ENCODE peak calls at places on chromosomes 4 and X, in seven cellular contexts. J is H9, O is H1, N is neuronal stem cell, G is IMR-90, T is mesendoderm, P is trophoblast cell. R is an unnamed sample.

GRCh38 chr4:105603158-105603557 is 50.7 kb downstream of the ARHGEF38 start:
- DNase-seq in J (no peak), O (no peak), G (no peak), T (no peak), P (peak; percentile 61), N (no peak), R (no peak)

GRCh38 chrX:72105436-72105835 is 26.3 kb downstream of the RTL5 start:
- DNase-seq in G (no peak), P (no peak), J (no peak), O (no peak), T (no peak), N (no peak), R (no peak)

GRCh38 chr4:152364383-152364782 is 171.5 kb downstream of the FBXW7 start:
- DNase-seq in N (no peak), O (no peak), T (no peak), G (no peak), J (no peak), P (no peak), R (no peak)

GRCh38 chr4:124409044-124409443 is 303.5 kb downstream of the ANKRD50 start:
- DNase-seq in N (no peak), O (no peak), P (peak; percentile 53), G (peak; percentile 39), T (no peak), J (no peak), R (no peak)

GRCh38 chr4:78293841-78294301 is 236.7 kb downstream of the FRAS1 start:
- DNase-seq in G (peak; percentile 74), N (no peak), O (no peak), P (peak; percentile 56), J (no peak), T (no peak), R (peak; percentile 52)

GRCh38 chr4:16597829-16598228 is 300.6 kb downstream of the LDB2 start:
- DNase-seq in G (peak; percentile 47), T (peak; percentile 67), P (peak; percentile 33), J (no peak), N (no peak), O (no peak), R (peak; percentile 77)

GRCh38 chr4:123750044-123750443 is 353.4 kb downstream of the SPRY1 start:
- DNase-seq in P (no peak), G (no peak), O (peak; percentile 23), N (peak; percentile 46), T (peak; percentile 91), J (peak; percentile 63), R (no peak)

GRCh38 chr4:11628093-11628725 is 199.5 kb upstream of the HS3ST1 start:
- DNase-seq in G (peak; percentile 64), J (no peak), N (no peak), T (no peak), P (peak; percentile 81), O (no peak), R (peak; percentile 56)

GRCh38 chrX:45771114-45771513 is 570.4 kb upstream of the DIPK2B start:
- DNase-seq in T (no peak), P (peak; percentile 67), O (no peak), G (peak; percentile 96), J (no peak), N (no peak), R (peak; percentile 94)

GRCh38 chrX:134173541-134174272 is 63.3 kb upstream of the CCDC160 start:
- DNase-seq in G (no peak), N (no peak), J (peak; percentile 64), P (no peak), T (peak; percentile 74), O (no peak), R (no peak)

GRCh38 chr4:183889190-183889589 is 15.9 kb upstream of the STOX2 start:
- DNase-seq in T (no peak), P (no peak), O (no peak), N (no peak), G (no peak), J (no peak), R (no peak)

GRCh38 chrX:103360916-103361315 is 4.6 kb downstream of the TCEAL9 start:
- DNase-seq in P (no peak), G (no peak), N (no peak), T (no peak), O (no peak), J (no peak), R (no peak)

GRCh38 chrX:41781500-41781899 is 57.5 kb downstream of the GPR82 start:
- DNase-seq in O (no peak), P (peak; percentile 56), N (no peak), G (peak; percentile 56), T (peak; percentile 42), J (no peak), R (peak; percentile 46)

GRCh38 chr4:87251104-87251503 is 30.7 kb upstream of the KLHL8 start:
- DNase-seq in G (no peak), T (no peak), N (no peak), J (no peak), P (no peak), O (no peak), R (no peak)

GRCh38 chr4:57905965-57906364 is 795.8 kb upstream of the IGFBP7 start:
- DNase-seq in O (no peak), G (no peak), N (no peak), J (no peak), P (peak; percentile 97), T (no peak), R (no peak)
- H2BK5ac ChIP-seq in O (no peak overlapping the region), G (no peak overlapping the region), N (no peak overlapping the region), J (no peak overlapping the region), P (no peak overlapping the region), T (no peak overlapping the region), R (no peak overlapping the region)

GRCh38 chr4:73603854-73604584 is 16.2 kb downstream of the RASSF6 start:
- DNase-seq in T (no peak), G (peak; percentile 6), P (peak; percentile 45), O (no peak), J (no peak), N (no peak), R (peak; percentile 69)
- H3K4me1 ChIP-seq in T (peaks cover 7% of the 10 kb centered on the region), G (peaks cover 7% of the 10 kb centered on the region), P (peaks cover 2% of the 10 kb centered on the region), O (peaks cover 5% of the 10 kb centered on the region), J (peaks cover 2% of the 10 kb centered on the region), N (peaks cover 4% of the 10 kb centered on the region), R (peaks cover 7% of the 10 kb centered on the region)

GRCh38 chrX:109966246-109966645 is 36.7 kb upstream of the TMEM164 start:
- DNase-seq in O (no peak), N (no peak), T (no peak), P (peak; percentile 74), J (no peak), G (no peak), R (peak; percentile 9)
- H2BK5ac ChIP-seq in O (no peak overlapping the region), N (no peak overlapping the region), T (no peak overlapping the region), P (no peak overlapping the region), J (no peak overlapping the region), G (no peak overlapping the region), R (no peak overlapping the region)

DNA sequence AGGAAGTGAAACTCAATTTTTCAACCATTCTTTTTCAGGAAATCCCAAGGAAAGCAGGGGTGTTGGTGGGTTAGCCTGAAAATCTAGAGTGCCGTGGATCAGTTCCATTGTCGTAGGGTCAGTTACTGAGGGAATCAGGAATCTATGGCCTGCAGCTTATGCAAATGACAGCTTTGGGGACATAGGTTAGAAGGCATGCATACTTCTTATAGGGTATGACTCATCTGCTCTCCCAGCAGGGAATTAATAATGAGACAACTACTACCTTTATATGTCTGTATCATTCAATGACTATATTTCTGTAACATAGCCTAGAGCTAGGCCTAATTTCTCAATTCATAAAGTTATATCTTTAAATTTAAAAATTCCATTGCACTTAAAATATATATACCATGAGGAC is 36.6 kb downstream of the ZNF41 start:
- DNase-seq in G (no peak), J (no peak), T (peak; percentile 73), O (no peak), P (peak; percentile 14), N (no peak), R (no peak)
- H3K4me1 ChIP-seq in G (no peaks in the 10 kb centered on the region), J (no peaks in the 10 kb centered on the region), T (no peaks in the 10 kb centered on the region), O (no peaks in the 10 kb centered on the region), P (no peaks in the 10 kb centered on the region), N (no peaks in the 10 kb centered on the region), R (no peaks in the 10 kb centered on the region)

DNA sequence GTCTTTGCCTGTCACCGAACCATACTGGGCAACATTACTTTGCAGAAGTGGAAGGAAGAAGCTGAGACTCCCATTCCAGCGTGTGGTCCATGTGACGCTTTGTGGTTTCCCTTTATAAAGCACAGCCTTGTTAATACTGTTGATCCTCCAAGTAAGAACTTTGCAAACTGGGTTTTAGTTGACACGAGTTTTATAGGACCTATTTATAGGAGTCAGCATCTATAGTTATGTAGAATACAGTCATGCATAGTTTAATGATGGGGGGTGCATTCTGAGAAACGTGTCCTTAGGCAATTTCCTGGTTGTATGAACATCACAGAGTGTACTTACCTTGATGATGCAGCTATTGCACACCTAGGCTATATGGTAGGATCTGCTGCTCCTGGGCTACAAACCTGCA is 1879.4 kb upstream of the TENM3 start:
- DNase-seq in J (no peak), T (no peak), P (no peak), G (no peak), N (no peak), O (no peak), R (no peak)
- H2BK5ac ChIP-seq in J (no peak overlapping the region), T (no peak overlapping the region), P (no peak overlapping the region), G (no peak overlapping the region), N (no peak overlapping the region), O (no peak overlapping the region), R (no peak overlapping the region)

GRCh38 chr4:113588895-113589668 is 172.5 kb downstream of the CAMK2D start:
- DNase-seq in N (no peak), T (no peak), G (peak; percentile 24), J (no peak), P (peak; percentile 16), O (no peak), R (no peak)

GRCh38 chr4:113584407-113585150 is 177.0 kb downstream of the CAMK2D start:
- DNase-seq in J (peak; percentile 68), N (no peak), P (no peak), T (peak; percentile 96), O (no peak), G (peak; percentile 83), R (peak; percentile 60)

GRCh38 chr4:113587640-113588275 is 173.8 kb downstream of the CAMK2D start:
- DNase-seq in O (no peak), T (no peak), G (no peak), J (no peak), N (no peak), P (no peak), R (no peak)

GRCh38 chr4:113586072-113586471 is 175.5 kb downstream of the CAMK2D start:
- DNase-seq in T (no peak), P (no peak), J (no peak), O (no peak), N (no peak), G (no peak), R (no peak)

GRCh38 chr4:113587156-113587555 is 174.4 kb downstream of the CAMK2D start:
- DNase-seq in P (no peak), J (no peak), N (no peak), G (no peak), T (no peak), O (no peak), R (no peak)
- H3K4me1 ChIP-seq in P (peaks cover 2% of the 10 kb centered on the region), J (peaks cover 5% of the 10 kb centered on the region), N (peaks cover 4% of the 10 kb centered on the region), G (peaks cover 11% of the 10 kb centered on the region), T (peaks cover 9% of the 10 kb centered on the region), O (peaks cover 6% of the 10 kb centered on the region), R (peaks cover 7% of the 10 kb centered on the region)